ENCODE peak calls at places on chromosomes 3 and 15, in six cellular contexts. S, C, J, M, Z and R are unnamed samples. For H3K4me1, the result is how much of the 10 kb centered on the place peaks cover.

GRCh38 chr3:98545940-98546339 is 14.2 kb downstream of the GPR15 start:
- DNase-seq in S (no peak), C (peak), J (no peak), M (no peak), Z (no peak), R (peak)

GRCh38 chr15:66777054-66777453 is 75.0 kb downstream of the SMAD6 start:
- DNase-seq in S (no peak), C (no peak), J (no peak), M (no peak), Z (no peak), R (no peak)

GRCh38 chr15:58520936-58521292 is 89.1 kb downstream of the LIPC start:
- DNase-seq in S (no peak), C (no peak), J (peak), M (no peak), Z (peak), R (no peak)

GRCh38 chr15:56371495-56372147 is 6.4 kb downstream of the TEX9 start:
- DNase-seq in S (no peak), C (peak), J (no peak), M (no peak), Z (no peak), R (peak)

GRCh38 chr3:36166477-36166876 is 213.8 kb upstream of the STAC start:
- DNase-seq in S (peak), C (no peak), J (no peak), M (peak), Z (no peak), R (no peak)

GRCh38 chr3:69999191-70000027 is at the start of gene SAMMSON:
- DNase-seq in S (peak), C (no peak), J (no peak), M (no peak), Z (no peak), R (no peak)

GRCh38 chr3:38984731-38985130 is 67.0 kb downstream of the SCN11A start:
- DNase-seq in S (peak), C (no peak), J (no peak), M (no peak), Z (no peak), R (no peak)

GRCh38 chr15:48939686-48940085 is 24.0 kb downstream of the SHC4 start:
- DNase-seq in S (peak), C (no peak), J (no peak), M (no peak), Z (no peak), R (no peak)

GRCh38 chr3:179995406-179995805 is 41.3 kb downstream of the PEX5L start:
- DNase-seq in S (no peak), C (no peak), J (no peak), M (no peak), Z (no peak), R (no peak)

GRCh38 chr3:142844339-142844977 is 44.4 kb downstream of the PCOLCE2 start:
- DNase-seq in S (peak), C (peak), J (peak), M (peak), Z (peak), R (peak)

GRCh38 chr3:31522152-31522551 is 10.6 kb upstream of the STT3B start:
- DNase-seq in S (no peak), C (no peak), J (no peak), M (no peak), Z (no peak), R (peak)

GRCh38 chr15:38564557-38565286 is at the start of gene RASGRP1:
- DNase-seq in S (peak), C (peak), J (peak), M (no peak), Z (peak), R (peak)

GRCh38 chr3:186633481-186633880 is 6.7 kb upstream of the FETUB start:
- DNase-seq in S (no peak), C (no peak), J (no peak), M (no peak), Z (no peak), R (no peak)

GRCh38 chr3:186635532-186635931 is 4.7 kb upstream of the FETUB start:
- DNase-seq in S (no peak), C (no peak), J (no peak), M (no peak), Z (no peak), R (no peak)

GRCh38 chr3:186638259-186638658 is 1.9 kb upstream of the FETUB start:
- DNase-seq in S (no peak), C (no peak), J (no peak), M (no peak), Z (no peak), R (no peak)

GRCh38 chr3:186637661-186638060 is 2.5 kb upstream of the FETUB start:
- DNase-seq in S (no peak), C (no peak), J (no peak), M (no peak), Z (no peak), R (no peak)

GRCh38 chr3:186636536-186636935 is 3.7 kb upstream of the FETUB start:
- DNase-seq in S (no peak), C (no peak), J (no peak), M (no peak), Z (no peak), R (no peak)
- TF ChIP-seq EZH2phosphoT487 in S (no peak), C (no peak), J (no peak), M (no peak), Z (no peak), R (no peak)

GRCh38 chr3:50122661-50123391 is 32.3 kb upstream of the SEMA3F start:
- DNase-seq in S (peak), C (no peak), J (peak), M (no peak), Z (no peak), R (no peak)

GRCh38 chr3:50123394-50124361 is 31.4 kb upstream of the SEMA3F start:
- DNase-seq in S (peak), C (no peak), J (peak), M (no peak), Z (no peak), R (no peak)

GRCh38 chr3:50125541-50126286 is 29.4 kb upstream of the SEMA3F start:
- DNase-seq in S (no peak), C (no peak), J (peak), M (no peak), Z (peak), R (no peak)

GRCh38 chr3:50126287-50127211 is 28.6 kb upstream of the SEMA3F start:
- DNase-seq in S (peak), C (no peak), J (peak), M (no peak), Z (peak), R (no peak)

GRCh38 chr3:50124363-50125226 is 30.5 kb upstream of the SEMA3F start:
- DNase-seq in S (peak), C (no peak), J (peak), M (no peak), Z (no peak), R (no peak)
- H3K4me1 ChIP-seq in S (under half), C (under half), J (half or more), M (under half), Z (under half), R (under half)

GRCh38 chr3:188567478-188568195 is 413.7 kb downstream of the LPP start:
- DNase-seq in S (no peak), C (no peak), J (no peak), M (no peak), Z (no peak), R (no peak)

GRCh38 chr3:188571531-188572115 is 417.7 kb downstream of the LPP start:
- DNase-seq in S (no peak), C (no peak), J (no peak), M (no peak), Z (no peak), R (no peak)

GRCh38 chr3:188573286-188573928 is 419.4 kb downstream of the LPP start:
- DNase-seq in S (no peak), C (no peak), J (no peak), M (no peak), Z (peak), R (peak)

GRCh38 chr3:188573929-188574317 is 420.0 kb downstream of the LPP start:
- DNase-seq in S (no peak), C (no peak), J (no peak), M (no peak), Z (peak), R (no peak)

DNA sequence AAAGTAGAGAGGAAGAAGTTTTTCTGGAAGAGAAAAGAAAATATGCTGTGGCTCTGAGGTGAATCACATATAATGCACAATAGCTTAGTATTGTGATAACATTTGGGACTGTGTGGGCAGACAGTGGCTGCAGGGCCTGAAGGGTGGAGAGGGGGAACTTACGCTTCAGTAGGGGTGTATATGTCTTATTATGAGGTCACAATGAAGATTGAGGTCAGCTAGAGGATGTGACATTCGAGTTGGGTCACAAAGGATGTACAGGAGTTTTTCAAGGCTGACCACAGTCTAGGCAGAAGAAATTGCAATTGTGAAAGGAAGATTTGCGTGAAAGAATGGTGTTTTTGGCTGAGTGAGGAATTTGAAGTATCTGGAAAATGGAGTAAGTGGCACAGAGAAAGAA is 414.8 kb downstream of the LPP start:
- DNase-seq in S (peak), C (no peak), J (no peak), M (no peak), Z (no peak), R (no peak)
- TF ChIP-seq EZH2phosphoT487 in S (no peak), C (no peak), J (no peak), M (no peak), Z (no peak), R (no peak)

DNA sequence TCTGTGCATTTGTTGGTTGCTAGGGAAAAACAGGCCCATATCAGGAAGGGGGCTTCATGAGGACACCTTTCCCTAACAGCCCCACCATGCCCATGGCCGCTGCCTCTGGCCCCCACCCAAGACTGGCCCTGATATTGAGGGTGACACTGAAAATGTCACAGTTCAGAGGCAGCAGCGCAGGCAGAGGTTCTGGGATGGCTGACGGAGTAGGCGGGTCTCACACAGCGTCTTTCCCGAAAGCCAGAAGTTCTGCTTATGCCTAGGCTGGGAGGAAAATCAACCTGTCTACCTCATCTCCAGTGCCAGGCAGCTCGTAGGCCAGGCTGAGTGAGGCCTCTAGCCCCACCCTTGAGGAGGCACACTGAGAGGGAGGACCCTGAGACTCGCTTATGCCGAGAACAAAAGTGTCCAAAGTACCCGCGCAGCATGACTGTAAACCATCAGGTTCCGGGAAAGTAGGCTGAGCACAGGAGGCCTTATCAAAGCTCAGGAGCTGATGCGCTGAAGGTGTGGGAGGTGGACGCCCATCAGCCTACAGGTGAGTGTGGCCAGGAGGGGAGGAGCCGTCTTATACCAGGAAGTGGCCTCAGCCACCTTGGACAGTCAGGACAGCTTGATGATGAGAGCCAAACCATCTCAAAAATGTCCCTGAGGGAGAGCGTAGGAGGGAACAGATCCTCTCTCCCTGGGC is 27.5 kb downstream of the GRAMD2A start:
- DNase-seq in S (no peak), C (no peak), J (no peak), M (no peak), Z (no peak), R (no peak)
- H3K4me1 ChIP-seq in S (under half), C (under half), J (under half), M (under half), Z (under half), R (under half)

GRCh38 chr3:16028604-16029003 is 145.9 kb upstream of the GALNT15 start:
- DNase-seq in S (peak), C (no peak), J (no peak), M (no peak), Z (no peak), R (no peak)
- TF ChIP-seq EZH2phosphoT487 in S (no peak), C (no peak), J (no peak), M (no peak), Z (no peak), R (no peak)

DNA sequence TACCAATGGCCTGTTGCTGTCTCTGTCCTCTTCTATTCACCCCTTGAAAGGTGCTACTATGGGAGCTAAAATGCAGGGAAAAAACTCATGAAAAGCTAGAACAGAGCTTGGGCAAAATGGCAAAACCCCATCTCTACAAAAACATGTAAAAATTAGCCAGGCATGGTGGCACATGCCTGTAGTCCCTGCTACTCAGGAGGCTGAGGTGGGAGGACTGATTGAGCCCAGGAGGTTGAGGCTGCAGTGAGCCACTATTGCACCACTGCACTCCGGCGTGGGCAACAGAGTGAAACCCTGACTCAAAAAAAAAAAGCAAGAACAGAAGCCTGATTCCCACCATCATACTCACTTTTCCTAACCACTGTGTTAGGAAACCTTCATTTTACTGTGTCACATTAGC is 1.9 kb downstream of the MAP4 start:
- DNase-seq in S (peak), C (no peak), J (no peak), M (no peak), Z (no peak), R (no peak)
- H3K4me1 ChIP-seq in S (half or more), C (under half), J (under half), M (under half), Z (under half), R (under half)

GRCh38 chr3:112687621-112688020 is 46.7 kb upstream of the CCDC80 start:
- DNase-seq in S (no peak), C (no peak), J (no peak), M (no peak), Z (no peak), R (no peak)
- TF ChIP-seq EZH2phosphoT487 in S (no peak), C (no peak), J (no peak), M (no peak), Z (no peak), R (no peak)

GRCh38 chr15:59838900-59839299 is 149.8 kb upstream of the BNIP2 start:
- DNase-seq in S (no peak), C (no peak), J (no peak), M (no peak), Z (no peak), R (no peak)

GRCh38 chr15:59833366-59833765 is 144.2 kb upstream of the BNIP2 start:
- DNase-seq in S (no peak), C (no peak), J (no peak), M (no peak), Z (no peak), R (no peak)

GRCh38 chr15:59841036-59841435 is 151.9 kb upstream of the BNIP2 start:
- DNase-seq in S (no peak), C (no peak), J (no peak), M (no peak), Z (no peak), R (no peak)

GRCh38 chr15:59830873-59831272 is 141.8 kb upstream of the BNIP2 start:
- DNase-seq in S (no peak), C (no peak), J (no peak), M (no peak), Z (no peak), R (no peak)

GRCh38 chr15:59835801-59836200 is 146.7 kb upstream of the BNIP2 start:
- DNase-seq in S (no peak), C (no peak), J (no peak), M (no peak), Z (no peak), R (no peak)
- H3K4me1 ChIP-seq in S (under half), C (under half), J (under half), M (under half), Z (under half), R (under half)

GRCh38 chr15:88331291-88331690 is 74.8 kb upstream of the NTRK3 start:
- DNase-seq in S (peak), C (peak), J (peak), M (peak), Z (peak), R (peak)
- TF ChIP-seq EZH2phosphoT487 in S (no peak), C (no peak), J (no peak), M (no peak), Z (no peak), R (no peak)